ENCODE peak calls at places on chromosomes 16 and 17, in eight cellular contexts. H is lower leg skin, B is coronary artery, U is cardiac fibroblast, G is thoracic aorta, R is dorsolateral prefrontal cortex, N is lung, M is type B pancreatic cell. J is an unnamed sample.

GRCh38 chr17:4475001-4475400 is 23.7 kb upstream of the SPNS2 start:
- DNase-seq in H (no peak), B (no peak), U (no peak), G (no peak), R (no peak), N (no peak), M (no peak), J (no peak)

GRCh38 chr16:67460168-67460567 is 20.8 kb downstream of the ATP6V0D1 start:
- DNase-seq in H (no peak), B (no peak), U (no peak), G (no peak), R (no peak), N (no peak), M (no peak), J (no peak)

GRCh38 chr17:83171661-83172060 is 92.3 kb downstream of the METRNL start:
- DNase-seq in H (peak), B (peak), U (no peak), G (no peak), R (no peak), N (peak), M (peak), J (no peak)

GRCh38 chr17:59830007-59830630 is 62.6 kb downstream of the TUBD1 start:
- DNase-seq in H (no peak), B (no peak), U (peak), G (no peak), R (no peak), N (no peak), M (no peak), J (no peak)

GRCh38 chr16:66228791-66229190 is 137.7 kb upstream of the CDH5 start:
- DNase-seq in H (no peak), B (no peak), U (peak), G (no peak), R (no peak), N (no peak), M (no peak), J (no peak)

GRCh38 chr16:66264311-66265105 is 102.0 kb upstream of the CDH5 start:
- DNase-seq in H (no peak), B (peak), U (no peak), G (no peak), R (no peak), N (no peak), M (peak), J (peak)

GRCh38 chr16:86016201-86016965 is 117.4 kb downstream of the IRF8 start:
- DNase-seq in H (no peak), B (peak), U (peak), G (no peak), R (peak), N (peak), M (no peak), J (no peak)

GRCh38 chr17:40318835-40319332 is 9.9 kb downstream of the RARA start:
- DNase-seq in H (no peak), B (peak), U (no peak), G (no peak), R (no peak), N (no peak), M (no peak), J (no peak)

GRCh38 chr17:62792122-62792800 is 15.9 kb downstream of the MARCHF10 start:
- DNase-seq in H (no peak), B (no peak), U (peak), G (no peak), R (no peak), N (no peak), M (no peak), J (no peak)

GRCh38 chr16:4920826-4921225 is 16.1 kb downstream of the PPL start:
- DNase-seq in H (no peak), B (no peak), U (no peak), G (no peak), R (no peak), N (no peak), M (no peak), J (no peak)

GRCh38 chr17:82217530-82218204 is 5.0 kb upstream of the CCDC57 start:
- DNase-seq in H (no peak), B (peak), U (peak), G (no peak), R (no peak), N (no peak), M (no peak), J (no peak)

GRCh38 chr16:88888778-88889387 is 22.4 kb upstream of the PABPN1L start:
- DNase-seq in H (no peak), B (no peak), U (no peak), G (no peak), R (no peak), N (no peak), M (no peak), J (no peak)

GRCh38 chr16:30357085-30357714 is 2.1 kb upstream of the CD2BP2 start:
- DNase-seq in H (no peak), B (no peak), U (no peak), G (no peak), R (no peak), N (no peak), M (no peak), J (no peak)

GRCh38 chr17:4833178-4833940 is at the start of gene MINK1:
- DNase-seq in H (peak), B (peak), U (peak), G (peak), R (peak), N (peak), M (peak), J (peak)

GRCh38 chr16:82092711-82093110 is 57.7 kb downstream of the HSD17B2 start:
- DNase-seq in H (no peak), B (no peak), U (no peak), G (no peak), R (no peak), N (no peak), M (no peak), J (no peak)

GRCh38 chr17:62064791-62065563 is at the start of gene MED13:
- DNase-seq in H (peak), B (peak), U (peak), G (peak), R (peak), N (peak), M (peak), J (peak)

GRCh38 chr16:85629326-85629725 is 16.2 kb downstream of the GSE1 start:
- DNase-seq in H (no peak), B (no peak), U (no peak), G (no peak), R (no peak), N (no peak), M (no peak), J (no peak)

GRCh38 chr16:78689031-78689430 is 589.6 kb downstream of the WWOX start:
- DNase-seq in H (no peak), B (no peak), U (peak), G (no peak), R (no peak), N (no peak), M (no peak), J (no peak)

GRCh38 chr16:11333696-11334095 is 11.6 kb upstream of the RMI2 start:
- DNase-seq in H (no peak), B (no peak), U (no peak), G (no peak), R (no peak), N (no peak), M (no peak), J (no peak)

GRCh38 chr17:78315355-78316114 is 44.3 kb downstream of the SOCS3 start:
- DNase-seq in H (peak), B (peak), U (peak), G (peak), R (peak), N (peak), M (no peak), J (no peak)

GRCh38 chr16:73071131-73071940 is 23.4 kb upstream of the ZFHX3 start:
- DNase-seq in H (no peak), B (peak), U (peak), G (no peak), R (no peak), N (no peak), M (no peak), J (no peak)

GRCh38 chr16:86901483-86901882 is 323.1 kb downstream of the FOXL1 start:
- DNase-seq in H (no peak), B (no peak), U (peak), G (no peak), R (no peak), N (no peak), M (no peak), J (no peak)

GRCh38 chr16:30934827-30935557 is 11.6 kb downstream of the FBXL19 start:
- DNase-seq in H (no peak), B (no peak), U (peak), G (no peak), R (peak), N (no peak), M (no peak), J (no peak)

GRCh38 chr16:84553873-84554399 is 49.5 kb upstream of the MEAK7 start:
- DNase-seq in H (no peak), B (no peak), U (no peak), G (no peak), R (no peak), N (no peak), M (no peak), J (no peak)

GRCh38 chr17:75785770-75786538 is 1.3 kb downstream of the UNK start:
- DNase-seq in H (no peak), B (no peak), U (peak), G (no peak), R (no peak), N (no peak), M (no peak), J (no peak)

GRCh38 chr17:64148699-64149098 is 18.8 kb upstream of the ERN1 start:
- DNase-seq in H (no peak), B (no peak), U (no peak), G (no peak), R (peak), N (no peak), M (no peak), J (no peak)

GRCh38 chr16:2234813-2235170 is 1.5 kb upstream of the DNASE1L2 start:
- DNase-seq in H (no peak), B (no peak), U (no peak), G (no peak), R (no peak), N (no peak), M (no peak), J (no peak)

GRCh38 chr16:57167951-57168350 is 17.9 kb downstream of the PSME3IP1 start:
- DNase-seq in H (no peak), B (no peak), U (peak), G (no peak), R (no peak), N (no peak), M (no peak), J (no peak)

GRCh38 chr17:10699861-10700260 is 2.5 kb downstream of the ADPRM start:
- DNase-seq in H (no peak), B (no peak), U (peak), G (no peak), R (no peak), N (no peak), M (no peak), J (no peak)

GRCh38 chr17:42146911-42147607 is 7.7 kb downstream of the RAB5C start:
- DNase-seq in H (no peak), B (no peak), U (no peak), G (no peak), R (no peak), N (no peak), M (no peak), J (no peak)

DNA sequence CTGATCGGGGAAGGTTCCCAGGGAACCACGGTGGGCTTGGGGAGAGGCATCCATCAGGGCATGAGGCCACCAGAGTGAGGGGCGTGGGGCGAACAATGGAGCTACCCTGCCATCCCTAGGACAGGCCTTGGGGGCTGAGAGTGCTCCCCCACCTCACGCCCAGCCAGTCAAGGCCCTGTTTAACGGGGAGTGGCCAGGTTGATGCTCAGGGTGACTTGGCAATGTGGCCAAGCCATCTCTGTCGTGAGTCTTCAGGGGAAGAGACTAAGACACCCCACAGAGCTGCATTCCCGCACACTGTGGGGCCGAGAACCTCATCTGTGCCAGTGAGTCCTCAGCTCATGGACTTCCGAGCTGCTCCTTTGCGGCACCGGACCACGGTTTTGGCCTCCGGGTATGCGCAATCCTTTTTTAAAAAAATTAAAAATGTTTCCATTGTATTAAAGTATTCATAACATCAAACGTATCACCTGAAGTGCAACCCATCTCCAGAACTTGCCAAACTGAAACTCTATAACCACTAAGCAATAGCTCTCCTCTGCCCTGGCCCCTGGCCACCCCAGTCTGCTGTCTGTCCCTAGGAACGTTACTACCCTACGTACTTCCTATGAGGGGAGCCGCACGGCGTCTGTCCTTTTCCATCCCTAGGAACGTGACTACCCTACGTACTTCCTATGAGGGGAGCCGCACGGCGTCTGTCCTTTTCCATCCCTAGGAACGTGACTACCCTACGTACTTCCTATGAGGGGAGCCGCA is 71.8 kb upstream of the DOC2B start:
- DNase-seq in H (no peak), B (no peak), U (no peak), G (no peak), R (peak), N (no peak), M (peak), J (peak)
- TF ChIP-seq CTCF in H (no peak), B (no peak), U (no peak), G (no peak), R (no peak), N (no peak), M (no peak), J (no peak)

GRCh38 chr17:77301694-77302087 is 160.9 kb downstream of the SEC14L1 start:
- DNase-seq in H (no peak), B (no peak), U (no peak), G (no peak), R (no peak), N (no peak), M (no peak), J (no peak)
- TF ChIP-seq CTCF in H (no peak), B (no peak), U (no peak), G (no peak), R (no peak), N (no peak), M (no peak), J (no peak)

DNA sequence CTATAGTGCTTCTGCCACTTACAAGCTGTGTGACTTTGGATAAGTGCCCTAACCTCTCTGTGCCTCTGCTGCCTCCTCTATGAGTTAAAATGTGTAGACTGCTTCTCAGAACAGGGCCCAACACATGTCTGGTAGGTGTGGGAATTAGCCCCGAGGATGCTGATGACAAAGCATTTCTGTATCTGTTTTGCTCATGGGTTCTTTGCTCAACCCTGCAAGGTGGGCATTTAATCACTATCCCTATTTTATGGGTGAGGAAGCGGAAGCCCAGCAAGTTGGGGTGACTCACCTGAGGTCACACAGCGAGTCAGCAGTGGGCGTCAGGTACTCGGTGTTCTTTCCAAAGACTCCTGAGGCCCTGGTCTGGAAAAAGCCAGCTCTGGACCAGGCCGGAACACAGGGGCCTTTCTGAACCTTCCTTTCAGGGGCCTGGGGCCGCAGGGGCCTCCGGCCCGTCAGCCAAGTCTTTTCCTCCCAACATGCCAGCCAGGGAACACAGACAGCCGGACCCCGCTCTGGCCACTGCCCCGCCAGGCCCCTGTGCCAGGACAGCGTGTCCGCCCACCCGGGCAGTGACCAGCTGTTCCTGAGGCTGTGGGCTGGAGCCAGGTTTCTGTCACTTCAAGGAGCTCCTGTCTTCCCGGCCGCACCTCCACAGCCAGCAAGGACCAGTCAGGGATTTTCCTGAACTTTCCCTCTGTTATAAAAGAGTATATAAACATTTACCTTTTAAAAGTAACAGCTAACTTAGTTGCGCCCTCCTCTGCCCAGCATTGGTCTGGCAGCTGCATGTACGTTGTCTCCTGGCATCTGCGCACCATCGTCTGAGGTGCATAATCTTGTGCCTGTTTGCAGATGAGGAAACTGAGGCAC is 62.5 kb downstream of the SREBF1 start:
- DNase-seq in H (no peak), B (no peak), U (peak), G (no peak), R (no peak), N (no peak), M (no peak), J (no peak)
- TF ChIP-seq CTCF in H (no peak), B (no peak), U (peak), G (peak), R (peak), N (no peak), M (no peak), J (no peak)

DNA sequence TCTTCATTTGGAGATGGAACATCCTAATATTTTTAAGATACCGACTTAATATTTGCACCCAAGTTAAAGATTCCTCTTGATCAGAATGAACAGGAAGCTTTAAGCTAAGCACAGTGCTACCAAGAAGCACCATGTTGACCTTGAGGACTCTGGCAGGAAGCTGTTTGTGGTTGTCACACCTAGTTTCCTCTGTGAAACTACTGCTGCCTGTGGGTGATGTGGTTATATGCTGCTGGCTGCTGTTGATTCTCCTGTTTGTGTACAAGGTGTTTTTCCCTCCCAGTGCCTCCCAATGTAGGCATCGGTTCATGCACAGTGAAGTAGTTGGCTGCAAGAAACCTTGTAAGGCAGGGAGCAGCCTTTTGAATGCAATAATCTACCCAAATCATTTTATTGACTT is 23.4 kb downstream of the RBL2 start:
- DNase-seq in H (no peak), B (no peak), U (no peak), G (no peak), R (no peak), N (no peak), M (no peak), J (no peak)
- TF ChIP-seq CTCF in H (no peak), B (no peak), U (no peak), G (no peak), R (no peak), N (no peak), M (no peak), J (no peak)

J was measured in mesothelial cell of epicardium.